ENCODE peak calls at places on chromosomes 4 and X, in six cellular contexts. W, L, U, O, D and N are unnamed samples.
A peak's percentile ranks its signal among the peaks of the same experiment; 100 is the strongest.

GRCh38 chrX:129931411-129932136 is 25.6 kb downstream of the UTP14A start:
- DNase-seq in W (peak; percentile 85), L (peak; percentile 92), U (peak; percentile 93), O (peak; percentile 84), D (peak; percentile 68), N (peak; percentile 82)

GRCh38 chr4:22427676-22428075 is 88.2 kb downstream of the ADGRA3 start:
- DNase-seq in W (no peak), L (no peak), U (no peak), O (no peak), D (no peak), N (no peak)

GRCh38 chr4:25859429-25860148 is 3.2 kb downstream of the SEL1L3 start:
- DNase-seq in W (no peak), L (no peak), U (no peak), O (no peak), D (no peak), N (no peak)

GRCh38 chr4:150308824-150309472 is 230.7 kb downstream of the DCLK2 start:
- DNase-seq in W (no peak), L (peak; percentile 40), U (no peak), O (peak; percentile 80), D (peak; percentile 3), N (no peak)

GRCh38 chrX:151754042-151754419 is 19.5 kb downstream of the CNGA2 start:
- DNase-seq in W (no peak), L (no peak), U (peak; percentile 36), O (peak; percentile 8), D (peak; percentile 5), N (no peak)

GRCh38 chr4:161823450-161823849 is 340.4 kb downstream of the FSTL5 start:
- DNase-seq in W (no peak), L (no peak), U (no peak), O (no peak), D (no peak), N (no peak)

GRCh38 chr4:151192556-151193235 is 84.3 kb upstream of the PRSS48 start:
- DNase-seq in W (no peak), L (no peak), U (no peak), O (peak; percentile 19), D (no peak), N (no peak)

GRCh38 chr4:106238819-106239420 is 77.1 kb downstream of the TBCK start:
- DNase-seq in W (peak; percentile 27), L (peak; percentile 60), U (peak; percentile 46), O (peak; percentile 34), D (peak; percentile 7), N (peak; percentile 47)

GRCh38 chrX:108268434-108269080 is 169.7 kb downstream of the COL4A6 start:
- DNase-seq in W (no peak), L (no peak), U (no peak), O (no peak), D (no peak), N (no peak)

GRCh38 chrX:106484233-106484632 is 127.5 kb upstream of the RADX start:
- DNase-seq in W (no peak), L (no peak), U (no peak), O (no peak), D (no peak), N (no peak)

GRCh38 chr4:89765966-89766365 is 71.0 kb downstream of the SNCA start:
- DNase-seq in W (no peak), L (peak; percentile 56), U (no peak), O (peak; percentile 63), D (peak; percentile 2), N (no peak)

GRCh38 chr4:68361146-68361589 is 11.3 kb upstream of the YTHDC1 start:
- DNase-seq in W (no peak), L (peak; percentile 91), U (no peak), O (peak; percentile 70), D (peak; percentile 95), N (no peak)

GRCh38 chr4:129230836-129231235 is 134.9 kb downstream of the C4orf33 start:
- DNase-seq in W (no peak), L (no peak), U (no peak), O (no peak), D (no peak), N (no peak)

GRCh38 chrX:1475881-1476280 is 23.2 kb upstream of the ASMTL start:
- DNase-seq in W (no peak), L (no peak), U (no peak), O (no peak), D (no peak), N (peak; percentile 16)

GRCh38 chr4:6582889-6583504 is 8.0 kb downstream of the MAN2B2 start:
- DNase-seq in W (no peak), L (peak; percentile 20), U (no peak), O (peak; percentile 25), D (peak; percentile 19), N (no peak)

GRCh38 chr4:146260521-146260920 is 46.2 kb downstream of the REELD1 start:
- DNase-seq in W (no peak), L (no peak), U (no peak), O (no peak), D (peak; percentile 76), N (no peak)

GRCh38 chr4:145933134-145933533 is 5.5 kb downstream of the ZNF827 start:
- DNase-seq in W (no peak), L (no peak), U (no peak), O (peak; percentile 45), D (no peak), N (no peak)

DNA sequence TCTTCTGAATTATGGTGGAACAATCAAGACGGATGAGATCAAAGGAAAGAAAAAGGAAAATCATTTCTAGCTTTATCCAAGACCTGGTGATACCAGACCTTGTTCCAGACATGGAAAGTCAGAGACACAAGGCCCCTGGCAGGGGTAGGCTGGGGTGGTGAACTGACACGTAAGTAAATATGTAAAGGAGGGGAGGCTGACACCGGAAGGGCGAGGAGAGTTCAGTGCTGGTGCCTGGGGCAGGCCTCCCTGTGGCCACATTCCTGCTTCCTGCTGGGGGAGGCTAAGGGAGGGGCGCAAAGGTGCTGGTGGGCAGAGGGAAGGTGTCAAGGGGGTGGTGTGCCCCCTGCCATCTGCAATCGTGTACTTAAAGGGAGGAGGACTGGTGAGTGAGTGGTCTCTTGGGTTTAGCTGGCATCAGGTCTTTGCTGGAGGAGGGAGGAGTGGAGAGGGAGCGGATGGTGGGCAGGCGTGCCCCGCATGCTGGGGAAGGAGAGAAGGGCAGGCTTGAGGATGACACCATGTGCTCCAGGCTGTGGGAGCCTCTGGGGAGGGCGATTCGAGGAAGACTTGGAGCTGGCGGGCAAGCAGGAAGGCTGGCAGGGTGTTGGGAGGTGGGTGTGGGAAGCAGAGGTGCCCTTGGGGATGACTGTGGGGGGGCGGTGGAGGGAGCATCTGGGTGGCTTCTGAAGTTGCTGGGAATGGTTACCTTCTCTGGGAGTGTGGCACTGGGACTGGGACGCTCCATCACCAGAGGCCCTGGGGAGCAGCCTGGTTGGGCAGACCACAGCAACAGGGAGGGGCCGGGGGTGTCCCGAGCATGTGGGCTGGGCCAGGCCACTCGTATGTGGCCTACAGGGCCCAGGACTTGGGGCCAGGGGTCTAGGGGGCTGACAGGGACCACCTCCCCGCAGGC is 30.6 kb upstream of the AFAP1 start:
- DNase-seq in W (no peak), L (peak; percentile 70), U (no peak), O (peak; percentile 58), D (peak; percentile 77), N (no peak)
- H2AK5ac ChIP-seq in W (peak overlapping the region; percentile 77), L (peak overlapping the region; percentile 4), U (no peak overlapping the region), O (peak overlapping the region; percentile 86), D (peak overlapping the region; percentile 16), N (peak overlapping the region; percentile 8)

GRCh38 chrX:103442536-103442901 is 66.2 kb downstream of the BEX3 start:
- DNase-seq in W (no peak), L (no peak), U (no peak), O (peak; percentile 78), D (no peak), N (no peak)
- H2AK5ac ChIP-seq in W (no peak overlapping the region), L (no peak overlapping the region), U (no peak overlapping the region), O (no peak overlapping the region), D (no peak overlapping the region), N (no peak overlapping the region)

DNA sequence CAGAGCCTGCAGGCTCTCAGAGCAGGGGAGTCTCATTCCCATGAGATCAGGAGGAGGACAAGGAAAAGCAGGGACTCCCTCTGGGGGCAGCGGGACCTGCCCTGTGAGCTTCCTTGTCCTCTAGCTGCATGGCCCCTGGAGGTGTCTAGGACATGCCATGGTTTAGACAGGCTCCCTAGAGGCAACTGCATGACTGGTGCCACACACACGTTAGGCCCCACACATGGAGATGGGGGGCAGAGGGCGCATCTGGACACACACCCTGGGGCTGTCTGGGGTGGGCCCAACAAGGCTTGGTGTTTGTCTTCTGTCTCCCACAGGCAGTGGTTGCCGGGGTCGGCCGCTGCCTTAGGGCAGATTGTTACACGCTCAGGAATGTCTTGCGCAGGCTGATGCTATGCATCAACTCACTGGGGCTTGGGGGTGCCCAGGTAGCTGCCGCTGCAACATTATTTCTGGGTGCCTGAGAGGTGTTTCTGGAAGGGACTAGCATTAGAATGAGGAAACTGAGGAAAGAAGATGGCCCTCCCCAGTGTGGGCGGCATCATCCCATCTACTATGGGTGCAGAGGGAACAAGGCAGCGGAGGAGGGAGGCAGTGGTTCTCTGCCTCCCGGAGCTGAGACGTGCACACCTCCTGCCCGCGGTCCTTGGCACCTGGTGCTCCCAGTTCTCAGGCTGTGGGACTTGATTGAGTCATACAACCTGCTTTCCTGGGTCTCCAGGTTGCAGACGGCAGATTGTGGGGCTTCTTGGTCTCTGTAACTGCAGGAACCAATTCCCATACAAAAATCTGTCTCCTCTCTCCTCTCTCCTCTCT is 32.1 kb upstream of the GPR78 start:
- DNase-seq in W (no peak), L (no peak), U (no peak), O (no peak), D (peak; percentile 96), N (no peak)
- H2AK5ac ChIP-seq in W (peak overlapping the region; percentile 80), L (no peak overlapping the region), U (no peak overlapping the region), O (no peak overlapping the region), D (peak overlapping the region; percentile 19), N (no peak overlapping the region)

GRCh38 chr4:123350726-123351125 is 45.9 kb upstream of the SPRY1 start:
- DNase-seq in W (no peak), L (no peak), U (no peak), O (no peak), D (no peak), N (no peak)
- H2AK5ac ChIP-seq in W (peak overlapping the region; percentile 87), L (peak overlapping the region; percentile 7), U (no peak overlapping the region), O (peak overlapping the region; percentile 78), D (no peak overlapping the region), N (peak overlapping the region; percentile 49)